ENCODE peak calls at places on chromosome 15, in five cellular contexts. G is adipocyte; K is stimulated activated naive CD8-positive, alpha-beta T cell treated with anti-CD3 and anti-CD28 coated beads, Interleukin-15, Interleukin-2, amounts not matched to agents 100 U/mL and 50 U/mL, for 24 hours; D is NCI-H1105; P is stimulated activated CD4-positive, alpha-beta T cell treated with anti-CD3 and anti-CD28 coated beads, Interleukin-4, amount 100 ng/mL, for 1 hour. V is an unnamed sample.

GRCh38 chr15:65512807-65513416 is 4.6 kb downstream of the DPP8 start:
- DNase-seq in G (no peak), K (no peak), D (no peak), P (no peak), V (no peak)

GRCh38 chr15:57541805-57542504 is 49.7 kb upstream of the MYZAP start:
- DNase-seq in G (peak), K (peak), D (peak), P (peak), V (peak)

GRCh38 chr15:66369773-66370651 is 13.5 kb upstream of the TIPIN start:
- DNase-seq in G (peak), K (peak), D (no peak), P (no peak), V (peak)

GRCh38 chr15:60871731-60872130 is 357.4 kb downstream of the RORA start:
- DNase-seq in G (peak), K (no peak), D (no peak), P (no peak), V (no peak)

GRCh38 chr15:86082619-86083377 is 3.1 kb downstream of the AGBL1 start:
- DNase-seq in G (no peak), K (no peak), D (no peak), P (no peak), V (no peak)

GRCh38 chr15:74172751-74173544 is 562 bp upstream of the ISLR start:
- DNase-seq in G (no peak), K (no peak), D (no peak), P (no peak), V (no peak)

GRCh38 chr15:52257734-52258062 is 37.9 kb downstream of the MYO5C start:
- DNase-seq in G (peak), K (no peak), D (peak), P (no peak), V (peak)

GRCh38 chr15:90994059-90994416 is 297 bp downstream of the PRC1 start:
- DNase-seq in G (peak), K (peak), D (no peak), P (no peak), V (no peak)

GRCh38 chr15:58167095-58167591 is 29.0 kb downstream of the AQP9 start:
- DNase-seq in G (no peak), K (no peak), D (no peak), P (no peak), V (no peak)

GRCh38 chr15:57376695-57377477 is 581 bp downstream of the CGNL1 start:
- DNase-seq in G (peak), K (peak), D (no peak), P (no peak), V (peak)

GRCh38 chr15:32718822-32719716 is 1.3 kb downstream of the GREM1 start:
- DNase-seq in G (peak), K (peak), D (no peak), P (no peak), V (peak)

GRCh38 chr15:45376300-45376928 is 1.9 kb downstream of the GATM start:
- DNase-seq in G (no peak), K (no peak), D (no peak), P (no peak), V (no peak)

GRCh38 chr15:81259791-81260190 is 63.1 kb downstream of the IL16 start:
- DNase-seq in G (no peak), K (no peak), D (no peak), P (no peak), V (no peak)